ENCODE peak calls at places on chromosomes 16 and 17, in eight cellular contexts. F, J, Z, M, B, A, P and N are unnamed samples.
A peak's percentile ranks its signal among the peaks of the same experiment; 100 is the strongest.

GRCh38 chr16:1787322-1788094 is 4.7 kb downstream of the NUBP2 start:
- DNase-seq in F (no peak), J (no peak), Z (no peak), M (no peak), B (no peak), A (no peak), P (peak; percentile 3), N (no peak)

GRCh38 chr17:52297230-52298010 is 138.9 kb upstream of the CA10 start:
- DNase-seq in F (no peak), J (peak; percentile 66), Z (no peak), M (no peak), B (no peak), A (no peak), P (no peak), N (no peak)

GRCh38 chr17:6212766-6213165 is 142.6 kb downstream of the WSCD1 start:
- DNase-seq in F (no peak), J (no peak), Z (no peak), M (no peak), B (no peak), A (no peak), P (no peak), N (no peak)

GRCh38 chr17:67785122-67785477 is 40.2 kb upstream of the BPTF start:
- DNase-seq in F (no peak), J (no peak), Z (no peak), M (no peak), B (no peak), A (no peak), P (no peak), N (no peak)

GRCh38 chr17:78806451-78806850 is 24.4 kb upstream of the CYTH1 start:
- DNase-seq in F (no peak), J (no peak), Z (peak; percentile 72), M (no peak), B (no peak), A (no peak), P (no peak), N (no peak)

GRCh38 chr16:87741700-87742415 is 23.9 kb downstream of the KLHDC4 start:
- DNase-seq in F (no peak), J (no peak), Z (no peak), M (no peak), B (no peak), A (no peak), P (no peak), N (no peak)

GRCh38 chr16:8887952-8888560 is 5.9 kb downstream of the LITAFD start:
- DNase-seq in F (peak; percentile 44), J (no peak), Z (no peak), M (no peak), B (no peak), A (peak; percentile 81), P (no peak), N (peak; percentile 79)

GRCh38 chr16:4649744-4650442 is 25.3 kb downstream of the MGRN1 start:
- DNase-seq in F (no peak), J (no peak), Z (no peak), M (no peak), B (no peak), A (no peak), P (no peak), N (no peak)

GRCh38 chr16:54284931-54285413 is 1.6 kb downstream of the IRX3 start:
- DNase-seq in F (peak; percentile 18), J (no peak), Z (no peak), M (no peak), B (no peak), A (no peak), P (peak; percentile 35), N (no peak)

GRCh38 chr17:53032861-53033271 is 789.9 kb upstream of the KIF2B start:
- DNase-seq in F (peak; percentile 88), J (peak; percentile 31), Z (no peak), M (peak; percentile 32), B (no peak), A (no peak), P (peak; percentile 48), N (peak; percentile 28)

GRCh38 chr17:82371333-82372062 is at the start of gene UTS2R:
- DNase-seq in F (no peak), J (no peak), Z (no peak), M (no peak), B (no peak), A (no peak), P (peak; percentile 79), N (no peak)

GRCh38 chr17:64393000-64393402 is 2.3 kb upstream of the PECAM1 start:
- DNase-seq in F (no peak), J (no peak), Z (peak; percentile 39), M (no peak), B (no peak), A (no peak), P (no peak), N (no peak)

GRCh38 chr17:57898487-57899311 is 48.9 kb upstream of the MRPS23 start:
- DNase-seq in F (peak; percentile 38), J (no peak), Z (no peak), M (peak; percentile 53), B (no peak), A (no peak), P (peak; percentile 71), N (peak; percentile 36)

GRCh38 chr17:46943511-46944393 is 20.8 kb downstream of the GOSR2 start:
- DNase-seq in F (peak; percentile 38), J (no peak), Z (no peak), M (no peak), B (no peak), A (no peak), P (no peak), N (peak; percentile 62)

GRCh38 chr16:4884972-4885874 is 37.9 kb downstream of the UBN1 start:
- DNase-seq in F (no peak), J (no peak), Z (no peak), M (no peak), B (no peak), A (no peak), P (no peak), N (no peak)

GRCh38 chr16:11274964-11275363 is 1.3 kb downstream of the PRM2 start:
- DNase-seq in F (no peak), J (no peak), Z (no peak), M (no peak), B (no peak), A (no peak), P (no peak), N (no peak)

GRCh38 chr16:12329246-12329995 is 352.9 kb downstream of the SNX29 start:
- DNase-seq in F (no peak), J (no peak), Z (no peak), M (no peak), B (no peak), A (no peak), P (no peak), N (no peak)

GRCh38 chr17:46727572-46728348 is 90.7 kb downstream of the WNT3 start:
- DNase-seq in F (peak; percentile 53), J (no peak), Z (no peak), M (no peak), B (no peak), A (peak; percentile 32), P (no peak), N (no peak)

GRCh38 chr17:17236295-17237025 is 508 bp downstream of the FLCN start:
- DNase-seq in F (peak; percentile 22), J (no peak), Z (no peak), M (peak; percentile 14), B (no peak), A (peak; percentile 24), P (no peak), N (no peak)

GRCh38 chr16:74635303-74635702 is 28.4 kb upstream of the GLG1 start:
- DNase-seq in F (no peak), J (no peak), Z (no peak), M (no peak), B (no peak), A (no peak), P (no peak), N (no peak)

GRCh38 chr16:51289336-51289735 is 138.3 kb upstream of the SALL1 start:
- DNase-seq in F (no peak), J (no peak), Z (no peak), M (no peak), B (no peak), A (no peak), P (no peak), N (no peak)

GRCh38 chr17:41910701-41911391 is 7.9 kb downstream of the ACLY start:
- DNase-seq in F (peak; percentile 90), J (no peak), Z (no peak), M (no peak), B (no peak), A (peak; percentile 95), P (no peak), N (no peak)

GRCh38 chr16:3793161-3793576 is 75.8 kb upstream of the TRAP1 start:
- DNase-seq in F (peak; percentile 24), J (no peak), Z (no peak), M (no peak), B (no peak), A (no peak), P (no peak), N (peak; percentile 36)